ENCODE peak calls at places on chromosomes 11 and 22, in five cellular contexts. P is Daoy, E is Right ventricle myocardium superior, N is kidney glomerular epithelial cell, M is HTR-8/SVneo. H is an unnamed sample.

GRCh38 chr22:19691721-19692341 is 22.5 kb upstream of the SEPTIN5 start:
- DNase-seq in P (peak), E (no peak), N (peak), M (no peak), H (peak)

GRCh38 chr11:3890806-3891205 is 35.3 kb downstream of the STIM1 start:
- DNase-seq in P (no peak), E (no peak), N (no peak), M (no peak), H (no peak)

GRCh38 chr11:60891103-60891741 is 15.2 kb downstream of the PRPF19 start:
- DNase-seq in P (no peak), E (peak), N (no peak), M (no peak), H (no peak)

GRCh38 chr11:69797156-69797555 is 22.0 kb upstream of the FGF4 start:
- DNase-seq in P (no peak), E (no peak), N (peak), M (no peak), H (peak)

GRCh38 chr22:22030493-22031182 is 48.1 kb upstream of the TOP3B start:
- DNase-seq in P (peak), E (peak), N (no peak), M (no peak), H (no peak)

GRCh38 chr11:118980191-118980881 is 8.8 kb downstream of the FOXR1 start:
- DNase-seq in P (no peak), E (peak), N (no peak), M (no peak), H (no peak)

GRCh38 chr11:27317751-27318150 is 45.3 kb downstream of the CCDC34 start:
- DNase-seq in P (peak), E (no peak), N (no peak), M (peak), H (peak)

GRCh38 chr11:34075178-34075820 is 23.8 kb downstream of the CAPRIN1 start:
- DNase-seq in P (peak), E (no peak), N (no peak), M (peak), H (peak)

GRCh38 chr11:68812526-68812925 is 29.2 kb downstream of the CPT1A start:
- DNase-seq in P (no peak), E (peak), N (no peak), M (no peak), H (no peak)

GRCh38 chr11:71137376-71137775 is 115.0 kb downstream of the SHANK2 start:
- DNase-seq in P (no peak), E (no peak), N (no peak), M (no peak), H (no peak)

GRCh38 chr11:114094516-114094915 is 35.0 kb downstream of the ZBTB16 start:
- DNase-seq in P (no peak), E (no peak), N (no peak), M (no peak), H (no peak)

GRCh38 chr22:28484662-28485061 is 195.0 kb downstream of the TTC28 start:
- DNase-seq in P (no peak), E (no peak), N (no peak), M (no peak), H (no peak)

GRCh38 chr22:35552186-35552842 is 11.7 kb downstream of the RASD2 start:
- DNase-seq in P (peak), E (no peak), N (no peak), M (peak), H (peak)

GRCh38 chr11:129324533-129325175 is 51.0 kb upstream of the BARX2 start:
- DNase-seq in P (no peak), E (peak), N (no peak), M (no peak), H (no peak)

GRCh38 chr11:64896448-64897022 is 18.1 kb upstream of the EHD1 start:
- DNase-seq in P (no peak), E (no peak), N (no peak), M (no peak), H (no peak)

GRCh38 chr11:55673860-55674259 is 11.9 kb downstream of the OR4C6 start:
- DNase-seq in P (no peak), E (no peak), N (no peak), M (no peak), H (no peak)

GRCh38 chr11:67278135-67278938 is 10.8 kb upstream of the ANKRD13D start:
- DNase-seq in P (no peak), E (peak), N (no peak), M (no peak), H (no peak)

GRCh38 chr22:50146440-50147228 is 23.9 kb upstream of the PANX2 start:
- DNase-seq in P (peak), E (peak), N (peak), M (no peak), H (peak)

GRCh38 chr11:115784796-115785521 is 280.7 kb upstream of the CADM1 start:
- DNase-seq in P (peak), E (peak), N (no peak), M (no peak), H (peak)

GRCh38 chr22:36445158-36445668 is 36.2 kb downstream of the TXN2 start:
- DNase-seq in P (peak), E (peak), N (no peak), M (no peak), H (peak)

GRCh38 chr11:110130642-110131238 is 37.5 kb downstream of the ZC3H12C start:
- DNase-seq in P (no peak), E (no peak), N (no peak), M (no peak), H (no peak)

GRCh38 chr11:112593440-112593839 is 332.8 kb upstream of the PLET1 start:
- DNase-seq in P (no peak), E (no peak), N (no peak), M (no peak), H (no peak)

GRCh38 chr11:3109921-3110706 is 52.9 kb upstream of the CARS1 start:
- DNase-seq in P (peak), E (peak), N (no peak), M (peak), H (peak)

GRCh38 chr22:40482391-40482790 is 112.0 kb downstream of the SGSM3 start:
- DNase-seq in P (no peak), E (no peak), N (no peak), M (no peak), H (no peak)

GRCh38 chr11:35167451-35167954 is 28.5 kb downstream of the CD44 start:
- DNase-seq in P (no peak), E (no peak), N (no peak), M (no peak), H (no peak)

GRCh38 chr11:117885777-117886176 is 9.3 kb upstream of the FXYD6 start:
- DNase-seq in P (no peak), E (peak), N (no peak), M (no peak), H (no peak)

GRCh38 chr11:61453702-61454101 is 23.8 kb downstream of the SDHAF2 start:
- DNase-seq in P (no peak), E (no peak), N (no peak), M (no peak), H (no peak)

GRCh38 chr11:74084796-74085541 is 76.1 kb upstream of the UCP3 start:
- DNase-seq in P (no peak), E (no peak), N (peak), M (peak), H (no peak)

GRCh38 chr11:102385053-102385976 is 38.3 kb downstream of the BIRC2 start:
- DNase-seq in P (no peak), E (no peak), N (no peak), M (no peak), H (no peak)

GRCh38 chr11:95556011-95556341 is 233.6 kb downstream of the FAM76B start:
- DNase-seq in P (no peak), E (no peak), N (no peak), M (no peak), H (no peak)

GRCh38 chr11:122663056-122663740 is 7.7 kb downstream of the UBASH3B start:
- DNase-seq in P (no peak), E (no peak), N (no peak), M (no peak), H (no peak)

GRCh38 chr11:130882138-130882551 is 34.1 kb downstream of the SNX19 start:
- DNase-seq in P (no peak), E (peak), N (peak), M (no peak), H (no peak)